ENCODE peak calls at places on chromosomes 3 and 15, in four cellular contexts. U is pancreas, Y is lower lobe of right lung, I is GM20000. G is an unnamed sample.

GRCh38 chr15:62413147-62413546 is 248.1 kb upstream of the C2CD4B start:
- DNase-seq in U (no peak), Y (no peak), I (no peak), G (no peak)

GRCh38 chr15:75107905-75108838 is 84.8 kb downstream of the PPCDC start:
- DNase-seq in U (no peak), Y (peak), I (peak), G (no peak)

GRCh38 chr15:91426412-91426811 is 326.4 kb downstream of the SV2B start:
- DNase-seq in U (no peak), Y (no peak), I (no peak), G (no peak)

GRCh38 chr3:84165278-84165677 is 793.5 kb upstream of the CADM2 start:
- DNase-seq in U (no peak), Y (no peak), I (no peak), G (no peak)

GRCh38 chr3:126135056-126135397 is 45.4 kb downstream of the ALDH1L1 start:
- DNase-seq in U (peak), Y (peak), I (no peak), G (no peak)

GRCh38 chr3:184248454-184249411 is at the start of gene ALG3:
- DNase-seq in U (peak), Y (peak), I (peak), G (peak)

GRCh38 chr15:48440084-48440483 is 108.9 kb downstream of the DUT start:
- DNase-seq in U (no peak), Y (no peak), I (no peak), G (peak)

GRCh38 chr3:124559650-124560405 is 170.4 kb upstream of the UMPS start:
- DNase-seq in U (peak), Y (peak), I (peak), G (peak)

GRCh38 chr15:69478259-69478687 is 25.7 kb downstream of the RPLP1 start:
- DNase-seq in U (no peak), Y (peak), I (peak), G (peak)

GRCh38 chr3:164812042-164812441 is 266.3 kb downstream of the SI start:
- DNase-seq in U (no peak), Y (no peak), I (no peak), G (no peak)

GRCh38 chr3:164806188-164806587 is 272.1 kb downstream of the SI start:
- DNase-seq in U (no peak), Y (no peak), I (no peak), G (no peak)
- TF ChIP-seq CTCF in U (no peak), Y (peak), I (no peak), G (no peak)

DNA sequence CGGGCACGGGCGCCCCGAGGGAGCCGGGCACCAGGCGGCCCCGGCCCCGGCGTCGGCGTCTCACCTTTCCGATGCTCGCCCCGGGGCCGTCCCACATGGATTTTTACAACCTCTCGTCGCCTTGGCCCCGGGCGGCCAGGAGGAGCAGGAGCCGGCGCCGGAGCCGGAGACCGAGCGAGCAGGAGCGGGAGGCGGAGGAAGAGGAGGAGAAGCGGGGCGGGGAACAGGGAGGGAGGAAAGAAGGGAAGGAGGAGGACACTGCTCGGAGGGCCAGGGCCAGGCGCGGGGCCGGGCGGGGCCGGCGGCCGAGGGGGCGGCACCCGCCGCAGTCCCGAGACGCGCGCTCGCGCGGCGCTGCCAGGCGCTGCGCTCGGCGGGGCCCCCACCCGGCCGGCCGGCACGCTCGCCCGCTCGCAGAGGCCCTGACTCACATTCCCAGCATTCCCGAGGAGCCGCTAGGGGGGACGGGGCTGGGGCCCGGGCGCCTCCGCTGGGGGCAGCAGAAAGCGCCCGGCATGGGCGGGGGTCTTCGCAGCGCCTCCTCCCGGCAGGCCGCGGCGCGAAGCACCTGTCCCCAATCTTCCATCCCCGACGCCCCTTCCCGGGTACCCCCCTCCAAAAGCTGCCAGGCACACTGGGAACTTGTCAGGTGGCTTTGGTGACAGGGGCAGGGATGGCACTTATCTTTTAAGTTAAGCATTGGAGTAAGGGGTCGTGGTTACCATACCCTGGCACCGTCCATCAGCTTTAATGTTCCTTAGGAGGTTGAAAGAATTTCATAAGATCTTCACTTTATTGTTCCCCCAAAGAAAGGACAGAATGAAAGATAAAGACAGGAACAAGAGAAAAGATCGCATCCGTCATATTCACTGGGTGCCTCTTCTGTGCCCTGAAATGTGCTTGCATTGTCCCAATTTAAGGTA is at the start of gene ERC2:
- DNase-seq in U (peak), Y (peak), I (no peak), G (peak)
- TF ChIP-seq CTCF in U (no peak), Y (no peak), I (no peak), G (peak)

DNA sequence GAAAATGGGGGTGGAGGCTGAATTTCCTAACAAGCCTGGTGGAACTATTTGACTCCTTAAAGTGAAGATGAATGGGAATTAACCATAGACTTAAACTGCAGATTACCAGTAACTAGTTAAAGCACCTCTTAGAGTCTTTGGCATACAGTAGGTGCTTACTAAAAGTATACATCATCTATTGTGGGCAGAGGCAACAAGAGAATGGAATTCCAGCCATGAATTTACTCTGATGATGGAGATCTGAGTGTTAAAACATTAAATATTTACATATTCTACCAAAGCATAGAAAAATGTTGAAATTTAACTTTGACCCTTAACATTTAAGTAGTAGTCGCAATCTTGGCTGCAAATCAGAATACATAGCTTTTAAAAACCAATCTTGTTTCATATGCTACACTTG is 5.1 kb downstream of the UBA5 start:
- DNase-seq in U (no peak), Y (no peak), I (no peak), G (no peak)
- TF ChIP-seq CTCF in U (no peak), Y (no peak), I (no peak), G (no peak)

GRCh38 chr3:142273501-142273900 is 48.1 kb upstream of the GK5 start:
- DNase-seq in U (no peak), Y (no peak), I (no peak), G (peak)

GRCh38 chr3:142267269-142267668 is 41.9 kb upstream of the GK5 start:
- DNase-seq in U (no peak), Y (no peak), I (no peak), G (no peak)

GRCh38 chr3:142269777-142270176 is 44.4 kb upstream of the GK5 start:
- DNase-seq in U (no peak), Y (no peak), I (no peak), G (no peak)

GRCh38 chr3:142272200-142272891 is 47.0 kb upstream of the GK5 start:
- DNase-seq in U (no peak), Y (no peak), I (no peak), G (no peak)

GRCh38 chr3:142270407-142270806 is 45.0 kb upstream of the GK5 start:
- DNase-seq in U (no peak), Y (no peak), I (no peak), G (no peak)
- TF ChIP-seq CTCF in U (no peak), Y (no peak), I (no peak), G (no peak)

GRCh38 chr3:147191795-147192385 is 214.5 kb downstream of the ZIC4 start:
- DNase-seq in U (peak), Y (no peak), I (peak), G (peak)
- TF ChIP-seq CTCF in U (peak), Y (peak), I (peak), G (peak)

GRCh38 chr3:111859061-111859973 is at the start of gene PHLDB2:
- DNase-seq in U (peak), Y (peak), I (peak), G (peak)
- TF ChIP-seq CTCF in U (no peak), Y (no peak), I (no peak), G (no peak)

GRCh38 chr3:134144694-134145093 is 106.0 kb downstream of the RYK start:
- DNase-seq in U (no peak), Y (no peak), I (no peak), G (no peak)

GRCh38 chr3:134148534-134148933 is 102.1 kb downstream of the RYK start:
- DNase-seq in U (no peak), Y (no peak), I (no peak), G (no peak)

GRCh38 chr3:134143828-134144390 is 106.8 kb downstream of the RYK start:
- DNase-seq in U (no peak), Y (no peak), I (no peak), G (no peak)

GRCh38 chr3:134147411-134147810 is 103.2 kb downstream of the RYK start:
- DNase-seq in U (no peak), Y (no peak), I (no peak), G (no peak)

GRCh38 chr3:134145183-134145582 is 105.5 kb downstream of the RYK start:
- DNase-seq in U (no peak), Y (no peak), I (no peak), G (no peak)
- TF ChIP-seq CTCF in U (no peak), Y (no peak), I (no peak), G (no peak)

G was measured in glutamatergic neuron.